ENCODE peak calls at places on chromosomes 1 and 21, in six cellular contexts. One of them, this sample, is unnamed. For H3K4me1, the result is how much of the 10 kb centered on the place peaks cover.

GRCh38 chr1:215992620-215993019 is 425.5 kb downstream of the KCTD3 start:
- DNase-seq in IMR-90: peak
- DNase-seq in endothelial cell of umbilical vein: no peak
- DNase-seq in esophagus squamous epithelium: no peak
- DNase-seq in MM.1S: peak
- DNase-seq in astrocyte: no peak
- DNase-seq in this sample: no peak

GRCh38 chr1:235304549-235305451 is 23.2 kb downstream of the ARID4B start:
- DNase-seq in IMR-90: peak
- DNase-seq in endothelial cell of umbilical vein: peak
- DNase-seq in esophagus squamous epithelium: no peak
- DNase-seq in MM.1S: no peak
- DNase-seq in astrocyte: peak
- DNase-seq in this sample: peak

GRCh38 chr1:93304716-93305138 is 41.0 kb upstream of the DR1 start:
- DNase-seq in IMR-90: peak
- DNase-seq in endothelial cell of umbilical vein: peak
- DNase-seq in esophagus squamous epithelium: no peak
- DNase-seq in MM.1S: peak
- DNase-seq in astrocyte: peak
- DNase-seq in this sample: peak

GRCh38 chr1:46575300-46575699 is 23.9 kb upstream of the KNCN start:
- DNase-seq in IMR-90: no peak
- DNase-seq in endothelial cell of umbilical vein: no peak
- DNase-seq in esophagus squamous epithelium: no peak
- DNase-seq in MM.1S: no peak
- DNase-seq in astrocyte: no peak
- DNase-seq in this sample: no peak

GRCh38 chr21:16195476-16195875 is 465.7 kb downstream of the USP25 start:
- DNase-seq in IMR-90: peak
- DNase-seq in endothelial cell of umbilical vein: peak
- DNase-seq in esophagus squamous epithelium: no peak
- DNase-seq in MM.1S: peak
- DNase-seq in astrocyte: peak
- DNase-seq in this sample: no peak

GRCh38 chr1:173415490-173415889 is 61.6 kb upstream of the PRDX6 start:
- DNase-seq in IMR-90: no peak
- DNase-seq in endothelial cell of umbilical vein: no peak
- DNase-seq in esophagus squamous epithelium: no peak
- DNase-seq in MM.1S: no peak
- DNase-seq in astrocyte: no peak
- DNase-seq in this sample: no peak

GRCh38 chr1:2350486-2350885 is 40.9 kb downstream of the MORN1 start:
- DNase-seq in IMR-90: no peak
- DNase-seq in endothelial cell of umbilical vein: no peak
- DNase-seq in esophagus squamous epithelium: no peak
- DNase-seq in MM.1S: no peak
- DNase-seq in astrocyte: no peak
- DNase-seq in this sample: no peak

GRCh38 chr1:161787355-161787754 is 21.2 kb downstream of the ATF6 start:
- DNase-seq in IMR-90: no peak
- DNase-seq in endothelial cell of umbilical vein: peak
- DNase-seq in esophagus squamous epithelium: no peak
- DNase-seq in MM.1S: no peak
- DNase-seq in astrocyte: no peak
- DNase-seq in this sample: no peak

GRCh38 chr1:60255565-60255964 is 182.0 kb upstream of the C1orf87 start:
- DNase-seq in IMR-90: peak
- DNase-seq in endothelial cell of umbilical vein: peak
- DNase-seq in esophagus squamous epithelium: no peak
- DNase-seq in MM.1S: no peak
- DNase-seq in astrocyte: peak
- DNase-seq in this sample: no peak

GRCh38 chr1:35454616-35455015 is 102.6 kb downstream of the KIAA0319L start:
- DNase-seq in IMR-90: peak
- DNase-seq in endothelial cell of umbilical vein: peak
- DNase-seq in esophagus squamous epithelium: no peak
- DNase-seq in MM.1S: no peak
- DNase-seq in astrocyte: peak
- DNase-seq in this sample: no peak

GRCh38 chr1:84825161-84825560 is 67.8 kb downstream of the LPAR3 start:
- DNase-seq in IMR-90: no peak
- DNase-seq in endothelial cell of umbilical vein: no peak
- DNase-seq in esophagus squamous epithelium: no peak
- DNase-seq in MM.1S: no peak
- DNase-seq in astrocyte: no peak
- DNase-seq in this sample: no peak

GRCh38 chr21:20459838-20460237 is 538.4 kb upstream of the NCAM2 start:
- DNase-seq in IMR-90: no peak
- DNase-seq in endothelial cell of umbilical vein: no peak
- DNase-seq in esophagus squamous epithelium: no peak
- DNase-seq in MM.1S: no peak
- DNase-seq in astrocyte: no peak
- DNase-seq in this sample: no peak

GRCh38 chr1:204286841-204287387 is 72.8 kb downstream of the PLEKHA6 start:
- DNase-seq in IMR-90: no peak
- DNase-seq in endothelial cell of umbilical vein: no peak
- DNase-seq in esophagus squamous epithelium: no peak
- DNase-seq in MM.1S: peak
- DNase-seq in astrocyte: no peak
- DNase-seq in this sample: peak

GRCh38 chr21:41283211-41283818 is 33.3 kb upstream of the FAM3B start:
- DNase-seq in IMR-90: peak
- DNase-seq in endothelial cell of umbilical vein: peak
- DNase-seq in esophagus squamous epithelium: no peak
- DNase-seq in MM.1S: peak
- DNase-seq in astrocyte: peak
- DNase-seq in this sample: peak

GRCh38 chr1:151839457-151840409 is at the start of gene C2CD4D:
- DNase-seq in IMR-90: no peak
- DNase-seq in endothelial cell of umbilical vein: no peak
- DNase-seq in esophagus squamous epithelium: no peak
- DNase-seq in MM.1S: peak
- DNase-seq in astrocyte: no peak
- DNase-seq in this sample: peak

GRCh38 chr21:45959779-45960390 is 21.7 kb upstream of the COL6A1 start:
- DNase-seq in IMR-90: no peak
- DNase-seq in endothelial cell of umbilical vein: no peak
- DNase-seq in esophagus squamous epithelium: no peak
- DNase-seq in MM.1S: no peak
- DNase-seq in astrocyte: no peak
- DNase-seq in this sample: no peak

GRCh38 chr1:205856433-205856832 is 6.5 kb upstream of the PM20D1 start:
- DNase-seq in IMR-90: no peak
- DNase-seq in endothelial cell of umbilical vein: no peak
- DNase-seq in esophagus squamous epithelium: no peak
- DNase-seq in MM.1S: no peak
- DNase-seq in astrocyte: no peak
- DNase-seq in this sample: no peak

GRCh38 chr1:60160141-60160540 is 86.6 kb upstream of the C1orf87 start:
- DNase-seq in IMR-90: no peak
- DNase-seq in endothelial cell of umbilical vein: no peak
- DNase-seq in esophagus squamous epithelium: no peak
- DNase-seq in MM.1S: no peak
- DNase-seq in astrocyte: peak
- DNase-seq in this sample: no peak

GRCh38 chr1:156914440-156914856 is 6.0 kb upstream of the LRRC71 start:
- DNase-seq in IMR-90: peak
- DNase-seq in endothelial cell of umbilical vein: no peak
- DNase-seq in esophagus squamous epithelium: no peak
- DNase-seq in MM.1S: no peak
- DNase-seq in astrocyte: peak
- DNase-seq in this sample: no peak

GRCh38 chr1:243253927-243254232 is 1.2 kb downstream of the CEP170 start:
- DNase-seq in IMR-90: no peak
- DNase-seq in endothelial cell of umbilical vein: no peak
- DNase-seq in esophagus squamous epithelium: no peak
- DNase-seq in MM.1S: peak
- DNase-seq in astrocyte: no peak
- DNase-seq in this sample: peak

GRCh38 chr21:32391755-32392154 is 1.1 kb downstream of the URB1 start:
- DNase-seq in IMR-90: no peak
- DNase-seq in endothelial cell of umbilical vein: no peak
- DNase-seq in esophagus squamous epithelium: no peak
- DNase-seq in MM.1S: no peak
- DNase-seq in astrocyte: no peak
- DNase-seq in this sample: no peak
- H3K4me3 ChIP-seq in IMR-90: peak
- H3K4me3 ChIP-seq in endothelial cell of umbilical vein: peak
- H3K4me3 ChIP-seq in esophagus squamous epithelium: peak
- H3K4me3 ChIP-seq in MM.1S: peak
- H3K4me3 ChIP-seq in astrocyte: peak
- H3K4me3 ChIP-seq in this sample: peak

DNA sequence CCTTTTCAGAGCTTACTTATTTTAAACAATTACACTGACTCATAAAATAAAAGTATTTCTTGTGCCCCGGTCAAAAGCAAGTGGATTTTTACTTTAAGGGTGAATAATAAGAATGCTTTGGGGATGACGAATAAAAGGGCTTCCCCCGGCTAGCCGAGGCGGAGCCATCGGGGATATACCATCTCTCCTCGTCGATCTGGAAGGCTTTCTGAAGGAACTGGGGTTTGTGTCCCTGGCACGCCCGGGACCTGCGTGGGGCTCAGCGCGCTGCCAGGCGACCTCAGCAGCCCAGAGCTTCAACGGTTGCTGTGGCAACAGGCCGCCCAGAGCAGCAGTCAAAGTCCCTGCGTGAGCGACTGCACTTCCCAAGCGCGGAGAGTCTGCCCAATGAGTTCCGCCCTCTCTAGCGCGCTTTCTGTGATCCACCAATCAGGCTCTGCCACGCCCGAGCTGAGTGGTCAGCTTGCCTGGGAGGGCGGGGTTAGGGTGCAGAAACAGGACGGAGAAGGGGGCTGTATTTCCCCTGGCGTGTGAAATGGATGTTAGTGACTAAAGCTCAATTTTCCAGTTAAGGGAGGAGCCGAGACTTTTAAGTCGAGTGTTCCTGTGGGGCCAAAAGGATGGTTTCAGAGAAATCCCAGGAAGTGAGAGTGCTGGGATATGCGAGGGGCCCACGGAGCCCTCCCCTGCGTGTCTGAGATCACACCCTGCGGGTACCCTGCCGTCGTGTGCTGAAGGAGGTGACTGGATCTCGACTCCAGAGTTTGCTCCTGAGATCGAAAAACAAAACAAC is 33.0 kb upstream of the MGST3 start:
- DNase-seq in IMR-90: peak
- DNase-seq in endothelial cell of umbilical vein: peak
- DNase-seq in esophagus squamous epithelium: peak
- DNase-seq in MM.1S: peak
- DNase-seq in astrocyte: peak
- DNase-seq in this sample: peak
- H3K4me1 ChIP-seq in IMR-90: under half
- H3K4me1 ChIP-seq in endothelial cell of umbilical vein: under half
- H3K4me1 ChIP-seq in esophagus squamous epithelium: under half
- H3K4me1 ChIP-seq in MM.1S: under half
- H3K4me1 ChIP-seq in astrocyte: under half
- H3K4me1 ChIP-seq in this sample: under half

GRCh38 chr1:54572236-54572850 is 24.3 kb downstream of the ACOT11 start:
- DNase-seq in IMR-90: no peak
- DNase-seq in endothelial cell of umbilical vein: no peak
- DNase-seq in esophagus squamous epithelium: no peak
- DNase-seq in MM.1S: no peak
- DNase-seq in astrocyte: no peak
- DNase-seq in this sample: no peak

GRCh38 chr1:54571803-54572202 is 23.8 kb downstream of the ACOT11 start:
- DNase-seq in IMR-90: no peak
- DNase-seq in endothelial cell of umbilical vein: peak
- DNase-seq in esophagus squamous epithelium: no peak
- DNase-seq in MM.1S: no peak
- DNase-seq in astrocyte: no peak
- DNase-seq in this sample: no peak

GRCh38 chr1:54575605-54576004 is 27.6 kb downstream of the ACOT11 start:
- DNase-seq in IMR-90: no peak
- DNase-seq in endothelial cell of umbilical vein: no peak
- DNase-seq in esophagus squamous epithelium: no peak
- DNase-seq in MM.1S: no peak
- DNase-seq in astrocyte: no peak
- DNase-seq in this sample: no peak

GRCh38 chr1:54575161-54575560 is 27.1 kb downstream of the ACOT11 start:
- DNase-seq in IMR-90: no peak
- DNase-seq in endothelial cell of umbilical vein: no peak
- DNase-seq in esophagus squamous epithelium: no peak
- DNase-seq in MM.1S: no peak
- DNase-seq in astrocyte: no peak
- DNase-seq in this sample: no peak

DNA sequence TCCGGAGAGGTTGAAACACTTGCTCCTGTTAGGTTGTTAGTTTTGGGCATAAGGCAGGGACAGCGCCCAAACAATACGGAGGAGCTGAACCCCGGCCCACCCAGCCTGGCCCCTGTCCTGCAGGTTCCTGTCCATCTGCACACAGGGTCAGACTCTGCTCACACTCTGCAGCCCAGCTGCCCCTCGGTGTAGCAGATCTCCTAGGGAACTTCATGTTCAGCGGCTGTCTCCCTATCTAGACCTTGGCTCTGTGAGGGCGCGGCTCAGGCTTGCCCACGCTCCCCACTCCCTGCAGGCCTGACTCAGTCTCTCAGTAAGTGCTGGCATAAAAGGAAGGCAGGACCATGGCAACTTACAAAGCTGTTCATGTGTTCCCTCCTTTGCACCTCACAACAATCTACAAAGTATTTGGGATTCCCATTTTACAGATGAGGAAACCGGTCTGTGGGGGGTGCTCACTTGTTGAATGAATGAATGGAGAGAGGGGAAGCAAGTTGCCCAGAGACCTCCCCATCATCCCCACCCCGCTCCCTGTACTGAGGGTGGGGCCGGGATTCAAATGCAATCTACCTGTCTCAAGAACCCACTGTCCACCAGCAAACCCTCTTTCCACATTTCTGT is 26.2 kb downstream of the ACOT11 start:
- DNase-seq in IMR-90: no peak
- DNase-seq in endothelial cell of umbilical vein: no peak
- DNase-seq in esophagus squamous epithelium: no peak
- DNase-seq in MM.1S: no peak
- DNase-seq in astrocyte: no peak
- DNase-seq in this sample: no peak
- H3K27ac ChIP-seq in IMR-90: no peak
- H3K27ac ChIP-seq in endothelial cell of umbilical vein: no peak
- H3K27ac ChIP-seq in esophagus squamous epithelium: no peak
- H3K27ac ChIP-seq in MM.1S: no peak
- H3K27ac ChIP-seq in astrocyte: no peak
- H3K27ac ChIP-seq in this sample: no peak

DNA sequence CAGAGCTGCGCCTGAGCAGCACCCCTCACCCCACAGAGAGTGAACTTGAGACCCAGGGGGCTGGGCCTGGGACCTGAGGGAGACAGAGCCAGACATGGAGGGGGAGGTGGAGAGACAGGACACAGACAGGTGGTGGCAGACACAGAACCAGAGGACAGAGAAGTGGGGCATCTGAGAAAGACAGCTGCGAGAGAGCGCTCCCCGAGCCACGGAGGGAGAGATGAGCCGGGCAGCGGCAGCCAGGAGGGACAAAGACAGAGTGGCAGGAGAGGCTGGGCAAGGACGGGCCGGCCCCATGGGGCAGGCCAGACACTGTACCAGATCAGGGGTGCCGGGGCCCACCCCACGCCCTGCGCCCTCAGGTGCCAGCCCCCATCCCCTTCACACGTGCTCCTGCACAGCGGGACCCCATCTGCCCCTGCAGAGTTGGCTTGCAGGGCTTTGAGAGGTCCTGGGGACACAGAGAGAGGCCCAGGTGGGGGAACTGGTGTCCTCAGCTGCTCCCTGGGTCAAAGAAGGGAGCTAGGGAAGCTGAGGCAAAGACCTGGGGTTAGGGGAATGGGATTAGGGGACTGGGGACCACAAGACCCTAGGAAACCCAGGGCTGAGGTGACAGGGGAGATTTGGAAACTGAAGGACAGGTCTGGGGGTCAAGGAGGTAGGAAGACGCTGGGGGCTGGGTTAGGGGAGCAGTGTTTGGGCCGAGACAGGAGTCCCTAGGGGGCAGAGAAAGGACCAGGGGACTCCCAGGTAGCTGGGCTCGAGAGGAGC is 683 bp downstream of the FNDC5 start:
- DNase-seq in IMR-90: no peak
- DNase-seq in endothelial cell of umbilical vein: no peak
- DNase-seq in esophagus squamous epithelium: no peak
- DNase-seq in MM.1S: no peak
- DNase-seq in astrocyte: no peak
- DNase-seq in this sample: no peak
- H3K4me3 ChIP-seq in IMR-90: peak
- H3K4me3 ChIP-seq in endothelial cell of umbilical vein: no peak
- H3K4me3 ChIP-seq in esophagus squamous epithelium: no peak
- H3K4me3 ChIP-seq in MM.1S: no peak
- H3K4me3 ChIP-seq in astrocyte: peak
- H3K4me3 ChIP-seq in this sample: no peak